ENCODE peak calls at places on chromosomes 6 and 20, in eight cellular contexts. U is activated naive CD4-positive, alpha-beta T cell treated with anti-CD3 and anti-CD28 coated beads for 36 hours; O is fibroblast of lung; Q is left ventricle myocardium inferior; G is fibroblast of mammary gland; D is stimulated activated CD8-positive, alpha-beta memory T cell treated with anti-CD3 and anti-CD28 coated beads, Interleukin-15, amount 100 ng/mL, for 4 hours; B is cerebellar cortex; P is NCI-H1417. X is an unnamed sample.

GRCh38 chr6:165663283-165663735 is 268 bp upstream of the PDE10A start:
- DNase-seq in U (no peak), O (peak), Q (peak), G (peak), D (no peak), B (no peak), P (no peak), X (peak)

GRCh38 chr20:45860573-45861011 is 3.2 kb downstream of the ZSWIM3 start:
- DNase-seq in U (no peak), O (no peak), Q (no peak), G (peak), D (no peak), B (no peak), P (no peak), X (no peak)

GRCh38 chr6:50815436-50816114 is 3.1 kb upstream of the TFAP2B start:
- DNase-seq in U (no peak), O (peak), Q (no peak), G (peak), D (no peak), B (no peak), P (peak), X (no peak)

GRCh38 chr20:50874758-50875665 is 56.2 kb downstream of the ADNP start:
- DNase-seq in U (no peak), O (no peak), Q (no peak), G (no peak), D (no peak), B (no peak), P (no peak), X (no peak)

GRCh38 chr6:156840136-156840535 is 63.0 kb downstream of the ARID1B start:
- DNase-seq in U (no peak), O (no peak), Q (no peak), G (peak), D (no peak), B (no peak), P (no peak), X (no peak)

GRCh38 chr20:20955837-20956236 is 150.3 kb downstream of the LINC00237 start:
- DNase-seq in U (no peak), O (no peak), Q (no peak), G (no peak), D (no peak), B (no peak), P (no peak), X (no peak)

GRCh38 chr6:116971959-116972358 is 94.9 kb downstream of the RFX6 start:
- DNase-seq in U (peak), O (peak), Q (no peak), G (peak), D (no peak), B (peak), P (peak), X (peak)

GRCh38 chr20:25600632-25601031 is 15.3 kb upstream of the NINL start:
- DNase-seq in U (no peak), O (peak), Q (no peak), G (peak), D (no peak), B (no peak), P (no peak), X (no peak)

GRCh38 chr6:16184129-16184528 is 54.3 kb upstream of the GMPR start:
- DNase-seq in U (peak), O (peak), Q (no peak), G (peak), D (no peak), B (no peak), P (peak), X (peak)

GRCh38 chr6:136225496-136225895 is 24.6 kb downstream of the MTFR2 start:
- DNase-seq in U (peak), O (no peak), Q (no peak), G (peak), D (no peak), B (no peak), P (no peak), X (no peak)

GRCh38 chr6:167232355-167232754 is 58.8 kb upstream of the UNC93A start:
- DNase-seq in U (no peak), O (no peak), Q (no peak), G (no peak), D (no peak), B (no peak), P (no peak), X (no peak)

GRCh38 chr6:53793318-53793975 is 1.4 kb upstream of the LRRC1 start:
- DNase-seq in U (peak), O (peak), Q (no peak), G (peak), D (no peak), B (peak), P (peak), X (peak)

GRCh38 chr6:100435299-100435698 is 29.4 kb downstream of the SIM1 start:
- DNase-seq in U (no peak), O (no peak), Q (no peak), G (no peak), D (no peak), B (no peak), P (no peak), X (no peak)

X was measured in GM13976.